ENCODE peak calls at places on chromosomes 5 and 9, in ten cellular contexts. M, F, H, Z, E, G, V, Q, K and R are unnamed samples.

GRCh38 chr9:13083973-13084528 is 195.4 kb downstream of the MPDZ start:
- DNase-seq in Q (no peak), Z (no peak), M (peak), E (no peak), K (no peak), G (no peak), F (no peak), V (no peak), H (no peak), R (no peak)

GRCh38 chr9:91905958-91906585 is 44.0 kb downstream of the ROR2 start:
- DNase-seq in V (no peak), F (peak), Q (no peak), H (no peak), G (peak), K (no peak), Z (peak), M (no peak), E (no peak), R (no peak)

GRCh38 chr5:157446077-157446930 is 13.7 kb upstream of the NIPAL4 start:
- DNase-seq in Z (no peak), M (no peak), F (no peak), Q (no peak), H (no peak), V (no peak), G (no peak), K (no peak), E (no peak), R (no peak)

GRCh38 chr5:149549461-149550266 is 1.6 kb downstream of the CSNK1A1 start:
- DNase-seq in E (no peak), H (no peak), M (peak), G (peak), V (no peak), K (no peak), F (no peak), Z (peak), Q (peak), R (no peak)

GRCh38 chr9:72440383-72440782 is 75.4 kb upstream of the ZFAND5 start:
- DNase-seq in M (no peak), V (no peak), Z (no peak), F (no peak), E (no peak), H (no peak), K (no peak), G (no peak), Q (no peak), R (no peak)

GRCh38 chr5:116492016-116492623 is 82.5 kb downstream of the SEMA6A start:
- DNase-seq in G (no peak), F (no peak), Q (no peak), H (no peak), Z (no peak), E (no peak), V (no peak), M (peak), K (no peak), R (no peak)

GRCh38 chr5:91177639-91178038 is 205.5 kb downstream of the ARRDC3 start:
- DNase-seq in Z (no peak), G (no peak), V (no peak), F (no peak), E (no peak), M (peak), Q (no peak), K (no peak), H (no peak), R (no peak)

GRCh38 chr5:26791433-26791832 is 247.0 kb downstream of the CDH9 start:
- DNase-seq in M (no peak), F (no peak), H (no peak), V (no peak), Z (no peak), G (no peak), E (no peak), K (no peak), Q (no peak), R (no peak)

GRCh38 chr9:136122425-136123383 is 4.0 kb upstream of the TMEM250 start:
- DNase-seq in Q (peak), K (peak), M (no peak), Z (peak), G (peak), H (peak), V (peak), E (peak), F (peak), R (peak)

GRCh38 chr5:38465045-38465444 is 91.4 kb downstream of the LIFR start:
- DNase-seq in E (no peak), H (no peak), M (no peak), V (no peak), K (peak), Q (no peak), F (no peak), Z (no peak), G (no peak), R (no peak)

GRCh38 chr5:177351392-177352329 is at the start of gene LMAN2:
- DNase-seq in E (peak), H (peak), M (peak), F (peak), K (peak), Q (peak), G (peak), Z (peak), V (peak), R (peak)

GRCh38 chr5:114839360-114839759 is 330.3 kb downstream of the TRIM36 start:
- DNase-seq in G (no peak), Z (no peak), Q (no peak), M (no peak), K (no peak), F (no peak), E (no peak), H (no peak), V (no peak), R (no peak)

GRCh38 chr9:74721696-74722660 is 165.7 kb downstream of the TRPM6 start:
- DNase-seq in M (no peak), Q (no peak), E (no peak), H (no peak), K (no peak), V (no peak), G (no peak), F (no peak), Z (no peak), R (no peak)

GRCh38 chr9:18255158-18255629 is 218.8 kb upstream of the ADAMTSL1 start:
- DNase-seq in K (peak), M (peak), Z (peak), F (peak), G (peak), H (peak), Q (peak), E (peak), V (peak), R (peak)

GRCh38 chr9:75532651-75533050 is 357.8 kb upstream of the PCSK5 start:
- DNase-seq in M (no peak), Q (no peak), Z (no peak), V (no peak), H (no peak), F (no peak), K (no peak), G (no peak), E (no peak), R (no peak)

GRCh38 chr5:6083311-6083941 is 294.9 kb downstream of the MED10 start:
- DNase-seq in G (no peak), V (no peak), H (no peak), Q (no peak), F (no peak), K (no peak), E (no peak), Z (no peak), M (no peak), R (no peak)

GRCh38 chr9:37752646-37753488 is 738 bp upstream of the TRMT10B start:
- DNase-seq in E (no peak), F (no peak), H (no peak), M (no peak), Z (no peak), V (no peak), G (no peak), K (no peak), Q (no peak), R (no peak)

GRCh38 chr9:29068461-29068860 is 1495.2 kb upstream of the C9orf72 start:
- DNase-seq in E (no peak), V (no peak), K (no peak), Z (no peak), H (no peak), Q (no peak), M (no peak), G (no peak), F (no peak), R (no peak)

GRCh38 chr5:16737620-16738364 is 121.0 kb upstream of the RETREG1 start:
- DNase-seq in H (no peak), E (no peak), V (no peak), K (no peak), G (no peak), Z (no peak), F (no peak), Q (peak), M (no peak), R (no peak)

GRCh38 chr5:25448190-25448621 is 803.4 kb upstream of the CDH10 start:
- DNase-seq in H (no peak), F (no peak), V (no peak), G (no peak), M (no peak), E (no peak), K (no peak), Q (no peak), Z (no peak), R (no peak)

GRCh38 chr5:119470851-119471451 is 18.7 kb downstream of the HSD17B4 start:
- DNase-seq in G (no peak), Z (no peak), K (no peak), F (no peak), V (no peak), M (peak), Q (no peak), E (no peak), H (no peak), R (no peak)

GRCh38 chr9:18941060-18941746 is 91.8 kb downstream of the SAXO1 start:
- DNase-seq in H (no peak), M (no peak), Z (no peak), F (no peak), V (no peak), Q (no peak), G (no peak), E (no peak), K (no peak), R (no peak)

GRCh38 chr9:76323481-76323880 is 70.7 kb downstream of the RFK start:
- DNase-seq in E (no peak), H (no peak), Q (no peak), G (no peak), V (no peak), K (no peak), Z (no peak), F (no peak), M (no peak), R (no peak)

GRCh38 chr9:136036050-136036449 is 59.0 kb downstream of the NACC2 start:
- DNase-seq in H (no peak), G (no peak), E (no peak), K (no peak), F (no peak), Q (no peak), Z (no peak), V (no peak), M (peak), R (no peak)

GRCh38 chr5:180323929-180324632 is 29.1 kb downstream of the GFPT2 start:
- DNase-seq in E (peak), M (peak), Z (no peak), G (no peak), V (no peak), K (no peak), F (no peak), Q (peak), H (no peak), R (no peak)

GRCh38 chr9:109968332-109968657 is 188.3 kb downstream of the PALM2AKAP2 start:
- DNase-seq in Q (no peak), E (no peak), F (no peak), H (no peak), G (no peak), M (no peak), V (no peak), Z (no peak), K (no peak), R (no peak)

GRCh38 chr5:110872963-110873362 is 134.2 kb downstream of the SLC25A46 start:
- DNase-seq in G (no peak), V (no peak), F (no peak), M (no peak), K (no peak), Z (no peak), H (no peak), Q (no peak), E (no peak), R (no peak)

GRCh38 chr9:122900791-122901190 is 4.4 kb downstream of the RC3H2 start:
- DNase-seq in Q (no peak), E (no peak), G (no peak), K (no peak), V (no peak), H (no peak), Z (no peak), F (no peak), M (peak), R (no peak)

GRCh38 chr5:170534941-170535340 is 31.1 kb downstream of the KCNIP1 start:
- DNase-seq in G (no peak), H (no peak), K (no peak), F (no peak), Z (no peak), M (no peak), E (no peak), V (peak), Q (no peak), R (no peak)

GRCh38 chr9:95101326-95101725 is 216.2 kb downstream of the FANCC start:
- DNase-seq in F (no peak), Z (no peak), M (no peak), K (no peak), G (no peak), H (no peak), Q (no peak), E (no peak), V (no peak), R (no peak)

GRCh38 chr9:95103385-95104087 is 214.0 kb downstream of the FANCC start:
- DNase-seq in V (peak), F (no peak), Q (peak), M (no peak), G (no peak), E (no peak), Z (no peak), H (no peak), K (no peak), R (no peak)

GRCh38 chr9:95104088-95104960 is 213.2 kb downstream of the FANCC start:
- DNase-seq in G (no peak), F (no peak), Q (no peak), H (no peak), V (no peak), Z (no peak), E (no peak), M (no peak), K (no peak), R (no peak)

GRCh38 chr9:95102001-95102433 is 215.5 kb downstream of the FANCC start:
- DNase-seq in H (peak), M (no peak), Q (peak), V (no peak), Z (no peak), K (no peak), E (peak), F (no peak), G (no peak), R (peak)

DNA sequence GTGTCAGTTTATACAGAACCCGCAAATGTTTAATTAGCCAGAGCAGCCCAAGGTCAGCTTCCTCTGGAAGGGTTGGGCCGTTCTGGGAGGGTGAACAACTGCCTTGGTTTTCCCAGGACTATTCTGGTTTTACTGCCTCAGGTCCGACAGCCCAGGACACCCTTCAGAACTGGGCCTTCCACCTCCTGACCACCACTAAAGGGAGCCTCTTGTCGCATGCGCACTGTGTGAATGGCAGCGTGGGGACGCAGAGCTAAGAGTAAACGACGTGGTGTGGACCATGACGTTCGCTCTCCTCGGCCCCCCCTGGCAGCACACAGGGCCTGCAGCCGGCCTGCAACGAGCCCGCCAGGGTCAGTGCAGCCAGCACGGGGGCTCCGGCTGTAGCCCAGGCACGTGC is 214.9 kb downstream of the FANCC start:
- DNase-seq in G (no peak), Z (no peak), V (no peak), E (no peak), F (no peak), H (no peak), M (no peak), Q (peak), K (no peak), R (no peak)
- H3K27ac ChIP-seq in G (no peak), Z (no peak), V (peak), E (peak), F (no peak), H (peak), M (no peak), Q (peak), K (peak), R (peak)

GRCh38 chr5:140157032-140157781 is 17.8 kb upstream of the CYSTM1 start:
- DNase-seq in G (peak), F (peak), Z (peak), Q (peak), K (peak), H (peak), M (peak), V (peak), E (peak), R (peak)
- H3K27ac ChIP-seq in G (peak), F (peak), Z (peak), Q (peak), K (no peak), H (peak), M (no peak), V (no peak), E (peak), R (peak)

GRCh38 chr5:111972548-111972947 is 215.6 kb upstream of the NREP start:
- DNase-seq in H (no peak), E (no peak), G (no peak), M (no peak), Z (no peak), K (no peak), V (no peak), Q (no peak), F (no peak), R (no peak)

GRCh38 chr5:111976705-111977104 is 219.7 kb upstream of the NREP start:
- DNase-seq in V (no peak), K (no peak), Q (no peak), E (no peak), F (no peak), H (no peak), Z (no peak), M (peak), G (no peak), R (no peak)

GRCh38 chr5:111975133-111975532 is 218.1 kb upstream of the NREP start:
- DNase-seq in F (no peak), Q (no peak), K (peak), G (no peak), Z (no peak), M (no peak), V (no peak), H (no peak), E (no peak), R (no peak)

GRCh38 chr5:111972080-111972479 is 215.1 kb upstream of the NREP start:
- DNase-seq in E (no peak), K (no peak), G (no peak), M (no peak), F (no peak), H (no peak), Z (no peak), V (no peak), Q (no peak), R (no peak)

GRCh38 chr5:111973946-111974345 is 217.0 kb upstream of the NREP start:
- DNase-seq in H (no peak), K (no peak), M (no peak), E (no peak), Z (no peak), Q (no peak), G (no peak), V (no peak), F (no peak), R (no peak)
- H3K27ac ChIP-seq in H (no peak), K (no peak), M (no peak), E (no peak), Z (no peak), Q (no peak), G (no peak), V (no peak), F (no peak), R (no peak)

DNA sequence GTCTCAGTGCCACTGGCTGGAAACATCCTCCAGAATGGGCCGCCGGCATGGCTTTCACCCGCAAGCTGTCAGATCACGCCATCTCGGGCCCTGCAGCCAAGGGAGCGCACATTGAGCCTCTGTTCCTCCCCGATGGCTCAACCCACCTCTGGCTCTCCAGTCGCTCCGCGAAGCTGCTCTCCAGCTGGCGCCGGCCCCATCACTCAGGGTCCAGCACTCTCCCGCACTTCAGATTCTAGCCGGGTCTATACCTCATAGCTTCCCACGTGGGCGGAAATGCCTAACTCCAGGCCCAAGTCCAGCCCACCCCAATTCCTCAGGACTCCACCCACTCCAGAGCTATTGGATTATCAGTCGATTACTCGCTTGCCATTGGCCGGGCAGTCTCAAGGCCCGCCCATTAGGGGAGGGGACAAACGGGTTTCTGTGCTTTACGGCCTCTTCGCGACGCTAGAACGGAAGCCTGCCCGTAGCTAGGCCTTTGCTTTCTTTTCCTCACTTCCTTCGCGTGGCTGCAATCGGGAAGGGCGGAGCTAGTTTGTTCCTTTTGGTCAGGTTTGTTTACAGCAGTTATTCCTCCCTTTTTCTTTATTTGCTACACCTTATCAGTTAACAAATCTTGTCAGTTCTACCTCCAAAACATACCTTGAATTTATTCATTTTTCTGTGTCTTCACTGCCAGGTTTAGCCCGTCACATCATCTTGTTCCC is at the start of gene NOL6:
- DNase-seq in G (peak), F (peak), V (peak), Z (peak), E (peak), M (peak), H (peak), Q (peak), K (peak), R (peak)
- H3K27ac ChIP-seq in G (peak), F (peak), V (no peak), Z (no peak), E (peak), M (peak), H (peak), Q (peak), K (peak), R (peak)

GRCh38 chr9:134773842-134774241 is 106.8 kb upstream of the FCN2 start:
- DNase-seq in Q (no peak), G (no peak), Z (no peak), V (no peak), F (no peak), M (no peak), H (no peak), K (no peak), E (no peak), R (no peak)
- H3K27ac ChIP-seq in Q (no peak), G (no peak), Z (no peak), V (no peak), F (peak), M (no peak), H (no peak), K (no peak), E (no peak), R (no peak)

DNA sequence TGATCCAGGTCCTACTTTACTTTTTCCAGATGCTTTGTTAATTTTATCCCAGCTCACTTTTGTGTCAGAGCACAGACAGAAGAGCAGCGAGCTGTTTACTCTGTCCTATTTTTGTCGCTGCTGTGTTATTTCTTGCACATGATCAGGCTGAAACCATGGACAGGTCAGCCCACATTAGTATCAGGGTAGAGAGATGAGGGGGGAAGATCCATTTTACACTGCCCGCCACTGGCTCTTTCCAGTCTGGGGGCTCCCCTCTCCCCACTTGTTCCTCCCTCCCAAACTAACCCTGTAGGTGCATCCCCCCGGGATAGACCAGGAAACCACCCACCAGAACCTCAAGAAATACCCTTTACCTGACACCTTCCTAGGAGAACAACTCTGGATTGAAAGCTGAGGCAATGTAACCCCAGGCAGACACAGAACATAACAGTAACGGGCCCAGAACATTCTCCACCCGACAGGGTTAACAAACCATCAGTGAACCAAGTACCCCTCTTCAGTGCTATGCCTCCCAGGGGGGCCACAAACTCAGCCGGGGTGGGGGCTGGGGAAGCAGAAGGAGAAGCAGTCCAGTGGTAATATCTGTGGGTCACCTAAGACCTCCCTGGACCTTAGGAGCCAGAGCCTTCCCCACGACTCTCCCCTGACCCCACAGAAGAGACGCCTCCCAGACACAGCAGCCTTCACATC is 10.3 kb downstream of the VDAC1 start:
- DNase-seq in M (no peak), Q (no peak), G (no peak), Z (no peak), H (no peak), F (no peak), V (no peak), K (no peak), E (no peak), R (no peak)
- H3K27ac ChIP-seq in M (no peak), Q (no peak), G (no peak), Z (no peak), H (no peak), F (peak), V (no peak), K (peak), E (no peak), R (no peak)